ENCODE peak calls at places on chromosomes 1 and 21, in four cellular contexts. S is GM23248, H is OCI-LY7, T is fibroblast of lung. O is an unnamed sample.

GRCh38 chr21:42846221-42846620 is 33.1 kb downstream of the WDR4 start:
- DNase-seq in S (no peak), H (no peak), T (no peak), O (no peak)

GRCh38 chr1:89996415-89997110 is 1.7 kb downstream of the ZNF326 start:
- DNase-seq in S (no peak), H (no peak), T (no peak), O (no peak)

GRCh38 chr1:93670141-93670540 is 11.5 kb downstream of the BCAR3 start:
- DNase-seq in S (peak; percentile 87), H (no peak), T (peak; percentile 74), O (peak; percentile 37)

GRCh38 chr1:169106921-169107672 is 607 bp downstream of the ATP1B1 start:
- DNase-seq in S (peak; percentile 56), H (peak; percentile 49), T (peak; percentile 40), O (peak; percentile 30)

GRCh38 chr21:32674731-32675130 is 53.1 kb downstream of the SYNJ1 start:
- DNase-seq in S (no peak), H (no peak), T (no peak), O (no peak)

GRCh38 chr1:53477626-53478025 is 18.4 kb downstream of the DMRTB1 start:
- DNase-seq in S (no peak), H (no peak), T (no peak), O (no peak)

GRCh38 chr21:34186119-34186719 is 112.8 kb downstream of the MRPS6 start:
- DNase-seq in S (no peak), H (no peak), T (no peak), O (no peak)

GRCh38 chr1:235776396-235776795 is 90.3 kb downstream of the LYST start:
- DNase-seq in S (peak; percentile 58), H (no peak), T (no peak), O (no peak)

GRCh38 chr1:29651684-29652665 is 415.7 kb downstream of the PTPRU start:
- DNase-seq in S (peak; percentile 35), H (no peak), T (no peak), O (no peak)

GRCh38 chr1:205477121-205477758 is 21.4 kb upstream of the BLACAT1 start:
- DNase-seq in S (no peak), H (no peak), T (no peak), O (no peak)

GRCh38 chr1:42334240-42335049 is 590 bp downstream of the FOXJ3 start:
- DNase-seq in S (peak; percentile 82), H (peak; percentile 50), T (peak; percentile 71), O (peak; percentile 58)

GRCh38 chr1:74763714-74764301 is 30.9 kb downstream of the TYW3 start:
- DNase-seq in S (peak; percentile 17), H (no peak), T (no peak), O (no peak)

GRCh38 chr1:91080650-91081049 is 58.8 kb upstream of the ZNF644 start:
- DNase-seq in S (peak; percentile 66), H (no peak), T (no peak), O (no peak)

GRCh38 chr21:35963920-35964451 is 96.3 kb downstream of the SETD4 start:
- DNase-seq in S (no peak), H (no peak), T (no peak), O (peak; percentile 6)

GRCh38 chr1:109621402-109622101 is 1.9 kb downstream of the AMPD2 start:
- DNase-seq in S (peak; percentile 87), H (no peak), T (no peak), O (no peak)

GRCh38 chr1:153752561-153753195 is 22.5 kb upstream of the SLC27A3 start:
- DNase-seq in S (peak; percentile 84), H (no peak), T (peak; percentile 85), O (no peak)

GRCh38 chr21:41953249-41953830 is 478 bp downstream of the C2CD2 start:
- DNase-seq in S (peak; percentile 65), H (no peak), T (no peak), O (no peak)

GRCh38 chr1:184503221-184503749 is 116.5 kb downstream of the C1orf21 start:
- DNase-seq in S (no peak), H (no peak), T (no peak), O (no peak)

GRCh38 chr1:66725885-66726665 is 26.2 kb upstream of the DYNLT5 start:
- DNase-seq in S (peak; percentile 76), H (peak; percentile 73), T (peak; percentile 85), O (peak; percentile 60)

GRCh38 chr1:93988634-93989350 is 79.6 kb upstream of the GCLM start:
- DNase-seq in S (peak; percentile 91), H (no peak), T (peak; percentile 65), O (no peak)

GRCh38 chr1:67184838-67185421 is 18.7 kb downstream of the IL23R start:
- DNase-seq in S (no peak), H (no peak), T (no peak), O (no peak)

GRCh38 chr1:199040499-199040898 is 401.7 kb downstream of the PTPRC start:
- DNase-seq in S (no peak), H (no peak), T (no peak), O (no peak)

GRCh38 chr1:4464478-4464877 is 189.9 kb upstream of the AJAP1 start:
- DNase-seq in S (no peak), H (no peak), T (no peak), O (no peak)

GRCh38 chr1:173212952-173213491 is 5.9 kb upstream of the TNFSF4 start:
- DNase-seq in S (no peak), H (no peak), T (no peak), O (no peak)

GRCh38 chr1:40951943-40952743 is 27.4 kb upstream of the CTPS1 start:
- DNase-seq in S (peak; percentile 63), H (peak; percentile 56), T (peak; percentile 46), O (peak; percentile 57)

GRCh38 chr1:12464028-12464427 is 154.0 kb downstream of the DHRS3 start:
- DNase-seq in S (no peak), H (no peak), T (no peak), O (no peak)

GRCh38 chr1:221470000-221470698 is 271.7 kb downstream of the DUSP10 start:
- DNase-seq in S (no peak), H (no peak), T (no peak), O (no peak)
- H3K4me2 ChIP-seq in S (no peak overlapping the region), H (no peak overlapping the region), T (no peak overlapping the region), O (no peak overlapping the region)

GRCh38 chr21:14451520-14451919 is 68.6 kb upstream of the HSPA13 start:
- DNase-seq in S (no peak), H (no peak), T (no peak), O (no peak)
- H2AFZ ChIP-seq in S (no peak overlapping the region), H (no peak overlapping the region), T (no peak overlapping the region), O (no peak overlapping the region)

GRCh38 chr1:45395051-45395450 is 54.8 kb upstream of the MUTYH start:
- DNase-seq in S (no peak), H (no peak), T (no peak), O (no peak)
- H3K4me2 ChIP-seq in S (no peak overlapping the region), H (peak overlapping the region; percentile 77), T (no peak overlapping the region), O (no peak overlapping the region)

GRCh38 chr1:14486401-14487110 is 111.9 kb upstream of the KAZN start:
- DNase-seq in S (peak; percentile 94), H (no peak), T (peak; percentile 86), O (no peak)
- H2AFZ ChIP-seq in S (no peak overlapping the region), H (no peak overlapping the region), T (no peak overlapping the region), O (no peak overlapping the region)

DNA sequence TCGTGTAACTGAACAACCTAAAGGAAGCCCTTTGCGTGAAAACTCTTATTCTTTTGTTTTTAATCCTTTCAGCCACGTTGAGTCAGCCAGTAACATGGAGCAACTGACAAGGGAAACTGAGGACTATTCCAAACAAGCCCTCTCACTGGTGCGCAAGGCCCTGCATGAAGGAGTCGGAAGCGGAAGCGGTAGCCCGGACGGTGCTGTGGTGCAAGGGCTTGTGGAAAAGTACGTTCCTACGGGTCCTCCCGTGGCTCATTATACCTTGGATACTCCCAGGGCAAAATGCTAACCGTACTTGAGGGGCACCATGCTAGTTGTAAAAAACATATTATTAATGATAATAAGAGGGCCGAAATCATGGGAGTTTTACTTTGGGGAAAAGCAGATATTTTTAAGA is 49.4 kb downstream of the LAMC2 start:
- DNase-seq in S (no peak), H (no peak), T (no peak), O (no peak)
- H3K4me2 ChIP-seq in S (peak overlapping the region; percentile 90), H (no peak overlapping the region), T (peak overlapping the region; percentile 77), O (no peak overlapping the region)

GRCh38 chr1:206672844-206673758 is 11.6 kb upstream of the MAPKAPK2 start:
- DNase-seq in S (no peak), H (peak; percentile 45), T (peak; percentile 77), O (no peak)

GRCh38 chr1:206674236-206674635 is 10.5 kb upstream of the MAPKAPK2 start:
- DNase-seq in S (no peak), H (no peak), T (no peak), O (no peak)

GRCh38 chr1:206672011-206672688 is 12.6 kb upstream of the MAPKAPK2 start:
- DNase-seq in S (no peak), H (no peak), T (no peak), O (no peak)

GRCh38 chr1:206676499-206676898 is 8.2 kb upstream of the MAPKAPK2 start:
- DNase-seq in S (no peak), H (peak; percentile 52), T (no peak), O (no peak)

GRCh38 chr1:206674745-206675175 is 9.9 kb upstream of the MAPKAPK2 start:
- DNase-seq in S (peak; percentile 99), H (no peak), T (peak; percentile 100), O (no peak)
- H2AFZ ChIP-seq in S (peak overlapping the region; percentile 28), H (no peak overlapping the region), T (no peak overlapping the region), O (no peak overlapping the region)

DNA sequence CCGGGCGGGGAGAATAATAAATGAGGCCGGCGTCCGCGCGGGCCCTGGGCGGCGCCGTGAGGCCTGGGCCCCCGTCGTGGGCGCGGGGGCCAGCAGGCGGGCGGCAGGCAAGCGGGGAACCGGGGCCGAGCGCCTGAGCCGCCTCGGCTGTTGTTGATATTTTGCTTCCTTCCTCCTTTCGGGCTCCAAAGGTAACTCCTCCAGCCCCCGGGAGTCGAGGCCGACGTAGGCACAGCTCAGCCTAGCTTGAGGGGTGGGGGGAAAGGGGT is at the start of gene MEF2D:
- DNase-seq in S (no peak), H (no peak), T (no peak), O (no peak)
- H3K4me2 ChIP-seq in S (peak within 1 kb of the TSS; percentile 96), H (peak within 1 kb of the TSS; percentile 91), T (peak within 1 kb of the TSS; percentile 94), O (peak within 1 kb of the TSS; percentile 84)

O was measured in DND-41.